ENCODE peak calls at places on chromosomes 4 and X, in six cellular contexts. C is head of caudate nucleus, A is NCI-H460, K is ACHN, B is H4, W is Ammon's horn. V is an unnamed sample.

GRCh38 chr4:19987746-19988145 is 264.0 kb upstream of the SLIT2 start:
- DNase-seq in B (no peak), K (peak), W (no peak), C (no peak), A (no peak), V (peak)

GRCh38 chr4:112099701-112100289 is 45.5 kb upstream of the FAM241A start:
- DNase-seq in W (peak), A (peak), B (peak), K (peak), C (no peak), V (peak)

GRCh38 chr4:151169900-151170299 is 70.5 kb downstream of the RPS3A start:
- DNase-seq in K (no peak), C (no peak), A (no peak), B (no peak), W (no peak), V (no peak)

GRCh38 chrX:37958493-37959211 is 47.7 kb upstream of the SYTL5 start:
- DNase-seq in C (no peak), K (no peak), A (no peak), W (no peak), B (no peak), V (peak)

GRCh38 chr4:98626350-98626749 is 32.1 kb downstream of the TSPAN5 start:
- DNase-seq in C (no peak), B (peak), K (peak), W (peak), A (no peak), V (peak)

GRCh38 chrX:21657318-21658151 is 595 bp downstream of the KLHL34 start:
- DNase-seq in K (no peak), C (no peak), B (no peak), W (no peak), A (no peak), V (no peak)

GRCh38 chrX:154717824-154718223 is 33.1 kb downstream of the GAB3 start:
- DNase-seq in W (no peak), C (no peak), K (no peak), B (peak), A (no peak), V (no peak)

GRCh38 chr4:67522851-67523671 is 22.2 kb downstream of the CENPC start:
- DNase-seq in A (peak), W (no peak), B (peak), C (no peak), K (no peak), V (no peak)

GRCh38 chrX:132676102-132676501 is 187.3 kb upstream of the MBNL3 start:
- DNase-seq in A (no peak), W (no peak), C (no peak), K (no peak), B (no peak), V (no peak)

GRCh38 chr4:163332526-163333405 is at the start of gene NPY1R:
- DNase-seq in B (peak), A (peak), W (peak), K (peak), C (peak), V (peak)

GRCh38 chr4:8012517-8012916 is 72.9 kb upstream of the AFAP1 start:
- DNase-seq in K (no peak), A (no peak), C (no peak), B (no peak), W (no peak), V (no peak)